ENCODE peak calls at places on chromosomes 6 and 20, in nine cellular contexts. One of them, this sample, is unnamed.

GRCh38 chr6:63214816-63215215 is 3.5 kb downstream of the FKBP1C start:
- DNase-seq in cardiac muscle cell: no peak
- DNase-seq in NCI-H187 treated with DMSO at 0.1 percent for 48 hours: no peak
- DNase-seq in body of pancreas: no peak
- DNase-seq in T-helper 2 cell: no peak
- DNase-seq in naive thymus-derived CD4-positive, alpha-beta T cell: no peak
- DNase-seq in kidney: no peak
- DNase-seq in epithelial cell of esophagus: no peak
- DNase-seq in astrocyte of the spinal cord: no peak
- DNase-seq in this sample: no peak

GRCh38 chr6:45493761-45494160 is 116.0 kb upstream of the SUPT3H start:
- DNase-seq in cardiac muscle cell: no peak
- DNase-seq in naive thymus-derived CD4-positive, alpha-beta T cell: no peak
- DNase-seq in astrocyte of the spinal cord: no peak
- DNase-seq in body of pancreas: no peak
- DNase-seq in NCI-H187 treated with DMSO at 0.1 percent for 48 hours: no peak
- DNase-seq in T-helper 2 cell: no peak
- DNase-seq in kidney: no peak
- DNase-seq in epithelial cell of esophagus: peak
- DNase-seq in this sample: no peak

GRCh38 chr6:40899684-40900155 is 139.3 kb downstream of the UNC5CL start:
- DNase-seq in kidney: no peak
- DNase-seq in naive thymus-derived CD4-positive, alpha-beta T cell: no peak
- DNase-seq in NCI-H187 treated with DMSO at 0.1 percent for 48 hours: no peak
- DNase-seq in body of pancreas: peak
- DNase-seq in T-helper 2 cell: no peak
- DNase-seq in astrocyte of the spinal cord: no peak
- DNase-seq in cardiac muscle cell: peak
- DNase-seq in epithelial cell of esophagus: no peak
- DNase-seq in this sample: no peak

GRCh38 chr6:13431861-13432465 is 55.4 kb downstream of the GFOD1 start:
- DNase-seq in cardiac muscle cell: no peak
- DNase-seq in body of pancreas: no peak
- DNase-seq in NCI-H187 treated with DMSO at 0.1 percent for 48 hours: no peak
- DNase-seq in T-helper 2 cell: peak
- DNase-seq in kidney: no peak
- DNase-seq in astrocyte of the spinal cord: peak
- DNase-seq in naive thymus-derived CD4-positive, alpha-beta T cell: no peak
- DNase-seq in epithelial cell of esophagus: peak
- DNase-seq in this sample: no peak

GRCh38 chr6:22880686-22881433 is 311.5 kb downstream of the HDGFL1 start:
- DNase-seq in astrocyte of the spinal cord: peak
- DNase-seq in kidney: no peak
- DNase-seq in NCI-H187 treated with DMSO at 0.1 percent for 48 hours: no peak
- DNase-seq in cardiac muscle cell: peak
- DNase-seq in naive thymus-derived CD4-positive, alpha-beta T cell: no peak
- DNase-seq in body of pancreas: no peak
- DNase-seq in epithelial cell of esophagus: peak
- DNase-seq in T-helper 2 cell: no peak
- DNase-seq in this sample: no peak

GRCh38 chr20:673606-674005 is 2.0 kb downstream of the SCRT2 start:
- DNase-seq in epithelial cell of esophagus: no peak
- DNase-seq in T-helper 2 cell: no peak
- DNase-seq in naive thymus-derived CD4-positive, alpha-beta T cell: no peak
- DNase-seq in cardiac muscle cell: no peak
- DNase-seq in NCI-H187 treated with DMSO at 0.1 percent for 48 hours: no peak
- DNase-seq in kidney: no peak
- DNase-seq in astrocyte of the spinal cord: no peak
- DNase-seq in body of pancreas: no peak
- DNase-seq in this sample: no peak

GRCh38 chr6:94323853-94324252 is 904.5 kb upstream of the EPHA7 start:
- DNase-seq in NCI-H187 treated with DMSO at 0.1 percent for 48 hours: no peak
- DNase-seq in epithelial cell of esophagus: no peak
- DNase-seq in kidney: no peak
- DNase-seq in naive thymus-derived CD4-positive, alpha-beta T cell: no peak
- DNase-seq in astrocyte of the spinal cord: no peak
- DNase-seq in body of pancreas: no peak
- DNase-seq in T-helper 2 cell: no peak
- DNase-seq in cardiac muscle cell: peak
- DNase-seq in this sample: no peak

GRCh38 chr6:134358320-134358719 is 40.4 kb upstream of the SGK1 start:
- DNase-seq in cardiac muscle cell: no peak
- DNase-seq in astrocyte of the spinal cord: no peak
- DNase-seq in naive thymus-derived CD4-positive, alpha-beta T cell: no peak
- DNase-seq in body of pancreas: no peak
- DNase-seq in kidney: no peak
- DNase-seq in NCI-H187 treated with DMSO at 0.1 percent for 48 hours: no peak
- DNase-seq in T-helper 2 cell: no peak
- DNase-seq in epithelial cell of esophagus: peak
- DNase-seq in this sample: no peak

GRCh38 chr6:68639826-68640505 is 4.9 kb downstream of the ADGRB3 start:
- DNase-seq in body of pancreas: no peak
- DNase-seq in T-helper 2 cell: no peak
- DNase-seq in naive thymus-derived CD4-positive, alpha-beta T cell: no peak
- DNase-seq in cardiac muscle cell: no peak
- DNase-seq in NCI-H187 treated with DMSO at 0.1 percent for 48 hours: no peak
- DNase-seq in epithelial cell of esophagus: no peak
- DNase-seq in astrocyte of the spinal cord: no peak
- DNase-seq in kidney: no peak
- DNase-seq in this sample: no peak

GRCh38 chr6:130366011-130366963 is at the start of gene TMEM200A:
- DNase-seq in T-helper 2 cell: peak
- DNase-seq in kidney: peak
- DNase-seq in naive thymus-derived CD4-positive, alpha-beta T cell: peak
- DNase-seq in astrocyte of the spinal cord: peak
- DNase-seq in NCI-H187 treated with DMSO at 0.1 percent for 48 hours: no peak
- DNase-seq in body of pancreas: peak
- DNase-seq in epithelial cell of esophagus: peak
- DNase-seq in cardiac muscle cell: peak
- DNase-seq in this sample: peak

GRCh38 chr20:44768854-44769480 is 23.3 kb downstream of the KCNK15 start:
- DNase-seq in kidney: no peak
- DNase-seq in NCI-H187 treated with DMSO at 0.1 percent for 48 hours: no peak
- DNase-seq in body of pancreas: no peak
- DNase-seq in epithelial cell of esophagus: no peak
- DNase-seq in naive thymus-derived CD4-positive, alpha-beta T cell: no peak
- DNase-seq in astrocyte of the spinal cord: no peak
- DNase-seq in T-helper 2 cell: no peak
- DNase-seq in cardiac muscle cell: no peak
- DNase-seq in this sample: no peak

GRCh38 chr20:46930940-46931339 is 36.3 kb downstream of the EYA2 start:
- DNase-seq in cardiac muscle cell: no peak
- DNase-seq in body of pancreas: no peak
- DNase-seq in naive thymus-derived CD4-positive, alpha-beta T cell: no peak
- DNase-seq in astrocyte of the spinal cord: no peak
- DNase-seq in kidney: no peak
- DNase-seq in T-helper 2 cell: no peak
- DNase-seq in epithelial cell of esophagus: peak
- DNase-seq in NCI-H187 treated with DMSO at 0.1 percent for 48 hours: no peak
- DNase-seq in this sample: no peak

GRCh38 chr6:112044196-112044595 is 9.7 kb upstream of the CCN6 start:
- DNase-seq in astrocyte of the spinal cord: no peak
- DNase-seq in NCI-H187 treated with DMSO at 0.1 percent for 48 hours: no peak
- DNase-seq in naive thymus-derived CD4-positive, alpha-beta T cell: no peak
- DNase-seq in epithelial cell of esophagus: no peak
- DNase-seq in T-helper 2 cell: peak
- DNase-seq in kidney: no peak
- DNase-seq in cardiac muscle cell: no peak
- DNase-seq in body of pancreas: no peak
- DNase-seq in this sample: no peak

GRCh38 chr6:98977606-98978292 is 30.0 kb upstream of the FBXL4 start:
- DNase-seq in cardiac muscle cell: no peak
- DNase-seq in NCI-H187 treated with DMSO at 0.1 percent for 48 hours: no peak
- DNase-seq in T-helper 2 cell: no peak
- DNase-seq in body of pancreas: no peak
- DNase-seq in naive thymus-derived CD4-positive, alpha-beta T cell: no peak
- DNase-seq in epithelial cell of esophagus: no peak
- DNase-seq in kidney: no peak
- DNase-seq in astrocyte of the spinal cord: no peak
- DNase-seq in this sample: no peak

GRCh38 chr6:56954389-56955170 is at the start of gene BEND6:
- DNase-seq in NCI-H187 treated with DMSO at 0.1 percent for 48 hours: no peak
- DNase-seq in T-helper 2 cell: peak
- DNase-seq in body of pancreas: peak
- DNase-seq in epithelial cell of esophagus: peak
- DNase-seq in naive thymus-derived CD4-positive, alpha-beta T cell: peak
- DNase-seq in astrocyte of the spinal cord: peak
- DNase-seq in cardiac muscle cell: peak
- DNase-seq in kidney: peak
- DNase-seq in this sample: peak

GRCh38 chr6:21053612-21054011 is 519.4 kb downstream of the CDKAL1 start:
- DNase-seq in kidney: no peak
- DNase-seq in naive thymus-derived CD4-positive, alpha-beta T cell: no peak
- DNase-seq in cardiac muscle cell: no peak
- DNase-seq in astrocyte of the spinal cord: peak
- DNase-seq in NCI-H187 treated with DMSO at 0.1 percent for 48 hours: no peak
- DNase-seq in body of pancreas: no peak
- DNase-seq in epithelial cell of esophagus: peak
- DNase-seq in T-helper 2 cell: no peak
- DNase-seq in this sample: no peak

GRCh38 chr20:6053776-6054688 is at the start of gene LRRN4:
- DNase-seq in epithelial cell of esophagus: peak
- DNase-seq in astrocyte of the spinal cord: no peak
- DNase-seq in kidney: peak
- DNase-seq in cardiac muscle cell: peak
- DNase-seq in NCI-H187 treated with DMSO at 0.1 percent for 48 hours: peak
- DNase-seq in body of pancreas: no peak
- DNase-seq in naive thymus-derived CD4-positive, alpha-beta T cell: no peak
- DNase-seq in T-helper 2 cell: no peak
- DNase-seq in this sample: no peak

GRCh38 chr6:3239110-3239830 is 11.8 kb upstream of the TUBB2B start:
- DNase-seq in naive thymus-derived CD4-positive, alpha-beta T cell: no peak
- DNase-seq in kidney: no peak
- DNase-seq in NCI-H187 treated with DMSO at 0.1 percent for 48 hours: no peak
- DNase-seq in cardiac muscle cell: no peak
- DNase-seq in T-helper 2 cell: no peak
- DNase-seq in epithelial cell of esophagus: no peak
- DNase-seq in astrocyte of the spinal cord: no peak
- DNase-seq in body of pancreas: no peak
- DNase-seq in this sample: no peak

GRCh38 chr6:30818426-30818841 is 65.9 kb upstream of the DDR1 start:
- DNase-seq in NCI-H187 treated with DMSO at 0.1 percent for 48 hours: no peak
- DNase-seq in astrocyte of the spinal cord: peak
- DNase-seq in T-helper 2 cell: no peak
- DNase-seq in cardiac muscle cell: no peak
- DNase-seq in body of pancreas: no peak
- DNase-seq in naive thymus-derived CD4-positive, alpha-beta T cell: no peak
- DNase-seq in kidney: no peak
- DNase-seq in epithelial cell of esophagus: peak
- DNase-seq in this sample: no peak

GRCh38 chr6:29451471-29452193 is 5.2 kb downstream of the OR11A1 start:
- DNase-seq in NCI-H187 treated with DMSO at 0.1 percent for 48 hours: no peak
- DNase-seq in cardiac muscle cell: no peak
- DNase-seq in astrocyte of the spinal cord: peak
- DNase-seq in T-helper 2 cell: peak
- DNase-seq in naive thymus-derived CD4-positive, alpha-beta T cell: no peak
- DNase-seq in epithelial cell of esophagus: peak
- DNase-seq in kidney: no peak
- DNase-seq in body of pancreas: no peak
- DNase-seq in this sample: no peak

GRCh38 chr20:20548527-20549266 is 163.7 kb downstream of the RALGAPA2 start:
- DNase-seq in naive thymus-derived CD4-positive, alpha-beta T cell: no peak
- DNase-seq in astrocyte of the spinal cord: no peak
- DNase-seq in T-helper 2 cell: no peak
- DNase-seq in cardiac muscle cell: no peak
- DNase-seq in body of pancreas: peak
- DNase-seq in NCI-H187 treated with DMSO at 0.1 percent for 48 hours: no peak
- DNase-seq in epithelial cell of esophagus: peak
- DNase-seq in kidney: no peak
- DNase-seq in this sample: no peak

GRCh38 chr6:127367023-127367375 is 23.6 kb upstream of the ECHDC1 start:
- DNase-seq in T-helper 2 cell: no peak
- DNase-seq in kidney: no peak
- DNase-seq in body of pancreas: no peak
- DNase-seq in epithelial cell of esophagus: no peak
- DNase-seq in naive thymus-derived CD4-positive, alpha-beta T cell: no peak
- DNase-seq in cardiac muscle cell: no peak
- DNase-seq in astrocyte of the spinal cord: peak
- DNase-seq in NCI-H187 treated with DMSO at 0.1 percent for 48 hours: no peak
- DNase-seq in this sample: no peak

GRCh38 chr6:27188206-27188884 is 59.2 kb upstream of the PRSS16 start:
- DNase-seq in T-helper 2 cell: peak
- DNase-seq in epithelial cell of esophagus: peak
- DNase-seq in kidney: no peak
- DNase-seq in astrocyte of the spinal cord: peak
- DNase-seq in cardiac muscle cell: peak
- DNase-seq in body of pancreas: peak
- DNase-seq in NCI-H187 treated with DMSO at 0.1 percent for 48 hours: no peak
- DNase-seq in naive thymus-derived CD4-positive, alpha-beta T cell: peak
- DNase-seq in this sample: peak

GRCh38 chr6:70857387-70858077 is 99.3 kb downstream of the B3GAT2 start:
- DNase-seq in naive thymus-derived CD4-positive, alpha-beta T cell: no peak
- DNase-seq in cardiac muscle cell: no peak
- DNase-seq in body of pancreas: no peak
- DNase-seq in epithelial cell of esophagus: no peak
- DNase-seq in NCI-H187 treated with DMSO at 0.1 percent for 48 hours: no peak
- DNase-seq in T-helper 2 cell: no peak
- DNase-seq in astrocyte of the spinal cord: no peak
- DNase-seq in kidney: no peak
- DNase-seq in this sample: no peak

GRCh38 chr20:43559588-43559987 is 761 bp downstream of the SGK2 start:
- DNase-seq in naive thymus-derived CD4-positive, alpha-beta T cell: no peak
- DNase-seq in NCI-H187 treated with DMSO at 0.1 percent for 48 hours: no peak
- DNase-seq in body of pancreas: peak
- DNase-seq in kidney: peak
- DNase-seq in cardiac muscle cell: no peak
- DNase-seq in astrocyte of the spinal cord: no peak
- DNase-seq in epithelial cell of esophagus: no peak
- DNase-seq in T-helper 2 cell: no peak
- DNase-seq in this sample: no peak

GRCh38 chr6:33430991-33431879 is 11.4 kb downstream of the SYNGAP1 start:
- DNase-seq in cardiac muscle cell: peak
- DNase-seq in kidney: peak
- DNase-seq in body of pancreas: peak
- DNase-seq in naive thymus-derived CD4-positive, alpha-beta T cell: peak
- DNase-seq in T-helper 2 cell: peak
- DNase-seq in epithelial cell of esophagus: peak
- DNase-seq in NCI-H187 treated with DMSO at 0.1 percent for 48 hours: no peak
- DNase-seq in astrocyte of the spinal cord: peak
- DNase-seq in this sample: peak

GRCh38 chr20:51492167-51493092 is 50.1 kb downstream of the NFATC2 start:
- DNase-seq in body of pancreas: peak
- DNase-seq in T-helper 2 cell: no peak
- DNase-seq in epithelial cell of esophagus: no peak
- DNase-seq in kidney: peak
- DNase-seq in NCI-H187 treated with DMSO at 0.1 percent for 48 hours: no peak
- DNase-seq in cardiac muscle cell: peak
- DNase-seq in astrocyte of the spinal cord: peak
- DNase-seq in naive thymus-derived CD4-positive, alpha-beta T cell: no peak
- DNase-seq in this sample: no peak

GRCh38 chr6:150196942-150197745 is 54.3 kb downstream of the PPP1R14C start:
- DNase-seq in kidney: peak
- DNase-seq in epithelial cell of esophagus: no peak
- DNase-seq in NCI-H187 treated with DMSO at 0.1 percent for 48 hours: peak
- DNase-seq in T-helper 2 cell: no peak
- DNase-seq in astrocyte of the spinal cord: no peak
- DNase-seq in naive thymus-derived CD4-positive, alpha-beta T cell: no peak
- DNase-seq in body of pancreas: no peak
- DNase-seq in cardiac muscle cell: no peak
- DNase-seq in this sample: no peak